ENCODE peak calls at places on chromosome 17, in four cellular contexts. Z is MV-4-11, H is cardiac fibroblast, G is adrenal gland. K is an unnamed sample.

GRCh38 chr17:3002538-3003301 is 60.7 kb downstream of the OR1D5 start:
- DNase-seq in G (no peak), H (no peak), Z (peak; percentile 92), K (peak; percentile 35)

GRCh38 chr17:32515677-32516383 is 29.0 kb downstream of the CDK5R1 start:
- DNase-seq in Z (peak; percentile 39), G (no peak), H (no peak), K (no peak)

GRCh38 chr17:34709108-34709779 is 129.9 kb downstream of the TMEM132E start:
- DNase-seq in H (no peak), Z (no peak), G (no peak), K (no peak)

GRCh38 chr17:41973457-41973856 is 6.9 kb downstream of the CNP start:
- DNase-seq in G (peak; percentile 63), Z (no peak), H (no peak), K (no peak)

GRCh38 chr17:64244165-64244564 is 18.9 kb downstream of the TEX2 start:
- DNase-seq in H (no peak), Z (no peak), G (no peak), K (no peak)

GRCh38 chr17:28180449-28180848 is 138.0 kb downstream of the NLK start:
- DNase-seq in Z (peak; percentile 32), G (no peak), H (peak; percentile 29), K (no peak)

GRCh38 chr17:19670906-19671305 is 22.4 kb downstream of the ALDH3A2 start:
- DNase-seq in G (no peak), Z (peak; percentile 58), H (no peak), K (no peak)

GRCh38 chr17:60443713-60444112 is 21.4 kb downstream of the CHCT1 start:
- DNase-seq in G (no peak), H (no peak), Z (no peak), K (no peak)

GRCh38 chr17:34542700-34543336 is 36.6 kb upstream of the TMEM132E start:
- DNase-seq in H (peak; percentile 32), G (no peak), Z (no peak), K (peak; percentile 18)

GRCh38 chr17:3511841-3512511 is 36.2 kb downstream of the ASPA start:
- DNase-seq in H (no peak), G (no peak), Z (no peak), K (no peak)

GRCh38 chr17:30380643-30381419 is 2.1 kb downstream of the CPD start:
- DNase-seq in H (no peak), G (no peak), Z (peak; percentile 39), K (no peak)

GRCh38 chr17:4375039-4375748 is 8.7 kb upstream of the UBE2G1 start:
- DNase-seq in H (no peak), Z (peak; percentile 17), G (no peak), K (no peak)

GRCh38 chr17:64200080-64201042 is 62.7 kb downstream of the TEX2 start:
- DNase-seq in Z (peak; percentile 14), G (no peak), H (peak; percentile 42), K (no peak)

GRCh38 chr17:13476722-13477121 is 125.0 kb downstream of the HS3ST3A1 start:
- DNase-seq in G (no peak), Z (peak; percentile 19), H (peak; percentile 60), K (no peak)

GRCh38 chr17:78313735-78314648 is 45.9 kb downstream of the SOCS3 start:
- DNase-seq in G (peak; percentile 84), H (peak; percentile 66), Z (peak; percentile 31), K (peak; percentile 88)

GRCh38 chr17:37261286-37261685 is 114.5 kb upstream of the C17orf78 start:
- DNase-seq in H (peak; percentile 34), G (no peak), Z (peak; percentile 21), K (no peak)

GRCh38 chr17:78973196-78973595 is 6.5 kb downstream of the LGALS3BP start:
- DNase-seq in G (no peak), Z (no peak), H (no peak), K (no peak)

GRCh38 chr17:76735006-76735405 is 2.1 kb downstream of the SRSF2 start:
- DNase-seq in H (peak; percentile 46), Z (peak; percentile 35), G (no peak), K (no peak)

GRCh38 chr17:65387322-65387721 is 174.1 kb downstream of the AXIN2 start:
- DNase-seq in H (no peak), G (no peak), Z (no peak), K (no peak)

GRCh38 chr17:31140127-31140526 is 45.4 kb downstream of the NF1 start:
- DNase-seq in Z (no peak), H (no peak), G (no peak), K (no peak)

GRCh38 chr17:47072881-47073280 is 93.8 kb upstream of the RPRML start:
- DNase-seq in H (no peak), Z (peak; percentile 93), G (no peak), K (no peak)

GRCh38 chr17:78224226-78225087 is 7.0 kb upstream of the TMEM235 start:
- DNase-seq in G (no peak), H (no peak), Z (no peak), K (no peak)

GRCh38 chr17:1577657-1578428 is 15.3 kb upstream of the PITPNA start:
- DNase-seq in G (no peak), Z (peak; percentile 74), H (no peak), K (no peak)

GRCh38 chr17:55605705-55606104 is 94.5 kb upstream of the SMIM36 start:
- DNase-seq in Z (no peak), H (no peak), G (no peak), K (no peak)

GRCh38 chr17:32546031-32546444 is 59.2 kb downstream of the CDK5R1 start:
- DNase-seq in G (no peak), Z (no peak), H (no peak), K (no peak)

GRCh38 chr17:82492647-82493516 is 26.6 kb upstream of the FOXK2 start:
- DNase-seq in Z (no peak), H (peak; percentile 63), G (peak; percentile 88), K (no peak)

GRCh38 chr17:13931111-13931526 is 138.2 kb upstream of the COX10 start:
- DNase-seq in Z (peak; percentile 100), H (peak; percentile 60), G (peak; percentile 25), K (no peak)

GRCh38 chr17:1110524-1110843 is 69.3 kb downstream of the ABR start:
- DNase-seq in Z (no peak), H (no peak), G (no peak), K (no peak)

GRCh38 chr17:41792835-41793748 is 6.6 kb upstream of the JUP start:
- DNase-seq in H (peak; percentile 49), Z (no peak), G (peak; percentile 57), K (peak; percentile 86)

GRCh38 chr17:42833771-42834422 is 700 bp downstream of the PSME3 start:
- DNase-seq in H (no peak), G (no peak), Z (no peak), K (no peak)

GRCh38 chr17:15973016-15973415 is 26.5 kb downstream of the ZSWIM7 start:
- DNase-seq in H (no peak), Z (no peak), G (no peak), K (no peak)

GRCh38 chr17:64357191-64357981 is 33.3 kb downstream of the PECAM1 start:
- DNase-seq in H (peak; percentile 99), Z (peak; percentile 97), G (no peak), K (peak; percentile 59)

GRCh38 chr17:57941384-57942370 is 13.5 kb downstream of the CUEDC1 start:
- DNase-seq in G (no peak), H (no peak), Z (no peak), K (no peak)

GRCh38 chr17:55588446-55588845 is 77.2 kb upstream of the SMIM36 start:
- DNase-seq in H (no peak), G (no peak), Z (no peak), K (no peak)

GRCh38 chr17:53150101-53150698 is 672.5 kb upstream of the KIF2B start:
- DNase-seq in Z (no peak), G (no peak), H (no peak), K (no peak)

GRCh38 chr17:36930501-36930900 is 6.8 kb upstream of the LHX1 start:
- DNase-seq in Z (no peak), H (no peak), G (no peak), K (no peak)

GRCh38 chr17:6443692-6444572 is at the start of gene PIMREG:
- DNase-seq in G (peak; percentile 98), Z (peak; percentile 90), H (peak; percentile 92), K (peak; percentile 91)

GRCh38 chr17:80959330-80960036 is 32.2 kb upstream of the CHMP6 start:
- DNase-seq in H (peak; percentile 39), Z (no peak), G (peak; percentile 91), K (no peak)